ENCODE peak calls at places on chromosome 14, in ten cellular contexts. D is A673; N is lower leg skin; H is nephron progenitor cell; A is HCT116; M is CD4-positive, alpha-beta T cell; F is CD8-positive, alpha-beta T cell; R is AG09319; S is foreskin fibroblast; T is GM23338. X is an unnamed sample.

GRCh38 chr14:67514650-67515385 is 18.3 kb upstream of the PLEKHH1 start:
- DNase-seq in M (peak), R (no peak), D (peak), N (peak), F (peak), T (peak), H (peak), S (no peak), A (no peak), X (peak)

GRCh38 chr14:93897476-93897845 is 29.7 kb upstream of the FAM181A start:
- DNase-seq in M (no peak), A (no peak), R (no peak), T (no peak), H (no peak), D (no peak), N (no peak), F (no peak), S (no peak), X (no peak)

GRCh38 chr14:76919431-76919810 is 93.2 kb downstream of the LRRC74A start:
- DNase-seq in S (no peak), T (no peak), F (no peak), N (no peak), R (no peak), M (no peak), D (no peak), A (no peak), H (no peak), X (no peak)

GRCh38 chr14:23916446-23916845 is 37.1 kb upstream of the DHRS4 start:
- DNase-seq in N (no peak), R (no peak), S (no peak), M (no peak), T (no peak), D (no peak), F (no peak), H (no peak), A (no peak), X (no peak)

GRCh38 chr14:103690332-103690731 is 24.9 kb downstream of the XRCC3 start:
- DNase-seq in R (no peak), D (no peak), S (no peak), M (no peak), F (no peak), H (no peak), T (no peak), N (no peak), A (no peak), X (no peak)

GRCh38 chr14:55851961-55852360 is 266.2 kb upstream of the PELI2 start:
- DNase-seq in F (no peak), M (no peak), D (peak), R (no peak), T (no peak), H (no peak), N (no peak), A (no peak), S (no peak), X (no peak)

GRCh38 chr14:50410921-50411320 is 14.2 kb upstream of the CDKL1 start:
- DNase-seq in S (no peak), F (no peak), A (no peak), H (no peak), N (no peak), M (no peak), D (no peak), T (no peak), R (peak), X (no peak)

GRCh38 chr14:50964683-50965390 is 20.6 kb upstream of the PYGL start:
- DNase-seq in H (no peak), M (no peak), A (no peak), R (peak), T (no peak), D (peak), N (no peak), S (peak), F (no peak), X (no peak)

GRCh38 chr14:33457021-33457420 is 493.9 kb downstream of the EGLN3 start:
- DNase-seq in R (no peak), H (no peak), F (no peak), M (no peak), N (no peak), A (no peak), D (no peak), T (no peak), S (no peak), X (no peak)

DNA sequence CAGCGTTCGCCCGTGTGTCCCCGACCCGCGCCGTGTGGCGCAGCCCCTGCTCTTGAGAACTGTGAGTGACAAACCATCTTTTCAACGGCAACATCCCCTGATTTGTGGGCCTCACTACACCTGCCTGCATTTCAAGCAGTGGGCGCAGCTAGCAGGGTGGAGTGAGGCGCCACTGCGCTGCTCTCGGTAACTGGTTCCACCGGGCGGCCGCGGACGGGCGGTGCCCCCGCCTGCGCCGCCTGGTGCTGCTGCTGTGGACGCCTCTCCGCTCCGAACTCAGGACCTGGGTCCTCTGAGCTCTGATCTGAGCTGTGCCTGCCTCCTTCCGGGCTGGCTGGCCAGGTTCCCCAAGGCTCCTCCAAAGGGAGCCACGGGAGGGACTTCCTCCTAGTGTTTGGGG is 5.9 kb upstream of the DEGS2 start:
- DNase-seq in T (peak), H (peak), A (no peak), D (no peak), F (no peak), R (no peak), M (no peak), S (no peak), N (no peak), X (no peak)
- TF ChIP-seq CTCF in T (no peak), H (no peak), A (no peak), D (no peak), F (no peak), R (no peak), M (no peak), S (no peak), N (no peak), X (no peak)

DNA sequence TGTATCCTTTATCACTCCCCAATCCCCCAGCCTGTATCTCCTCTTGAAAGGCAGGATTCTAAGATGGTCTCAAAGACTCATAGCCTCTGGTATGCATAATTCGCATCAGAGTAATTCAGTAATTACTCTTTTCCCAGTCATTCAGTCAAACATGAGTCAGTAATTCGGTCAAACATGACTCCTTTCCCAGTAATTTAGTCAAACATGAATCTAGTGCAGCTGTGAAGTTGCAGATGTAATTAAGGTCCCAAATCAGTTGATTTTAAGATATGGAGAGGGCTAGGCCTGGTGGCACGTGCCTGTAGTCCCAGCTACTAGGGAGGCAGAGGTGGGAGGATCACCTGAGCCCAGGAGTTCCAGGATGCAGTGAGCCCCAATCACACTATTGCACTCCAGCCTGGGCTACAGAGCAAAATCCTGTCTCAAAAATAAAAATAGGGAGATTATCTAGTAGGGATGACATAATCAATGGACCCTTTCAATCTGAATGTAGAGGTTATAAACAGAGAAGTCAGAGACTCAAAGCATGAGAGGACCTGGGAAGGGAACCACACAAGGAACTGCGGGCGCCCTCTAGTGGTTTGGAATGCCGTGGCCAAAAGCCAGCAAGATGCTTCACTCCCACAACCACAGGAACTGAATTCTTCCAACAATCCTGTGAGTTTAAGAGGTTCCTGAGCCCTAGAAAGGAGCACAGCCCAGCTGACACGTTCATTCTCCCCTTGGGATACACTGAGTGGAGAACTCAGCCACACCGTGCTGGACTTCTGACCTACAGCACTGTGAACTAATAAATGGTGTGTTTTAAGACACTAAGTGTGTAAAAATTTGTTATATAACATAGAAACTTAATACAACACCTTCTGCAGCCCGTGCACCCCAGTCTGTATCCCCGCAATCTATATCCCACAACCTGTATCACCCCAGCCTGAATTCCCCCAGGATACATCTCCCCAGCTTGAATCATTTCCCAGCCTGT is 14.3 kb upstream of the ARMH4 start:
- DNase-seq in F (peak), H (peak), S (peak), A (peak), R (peak), M (peak), N (peak), D (peak), T (peak), X (peak)
- TF ChIP-seq CTCF in F (peak), H (peak), S (peak), A (peak), R (peak), M (peak), N (no peak), D (peak), T (peak), X (peak)

DNA sequence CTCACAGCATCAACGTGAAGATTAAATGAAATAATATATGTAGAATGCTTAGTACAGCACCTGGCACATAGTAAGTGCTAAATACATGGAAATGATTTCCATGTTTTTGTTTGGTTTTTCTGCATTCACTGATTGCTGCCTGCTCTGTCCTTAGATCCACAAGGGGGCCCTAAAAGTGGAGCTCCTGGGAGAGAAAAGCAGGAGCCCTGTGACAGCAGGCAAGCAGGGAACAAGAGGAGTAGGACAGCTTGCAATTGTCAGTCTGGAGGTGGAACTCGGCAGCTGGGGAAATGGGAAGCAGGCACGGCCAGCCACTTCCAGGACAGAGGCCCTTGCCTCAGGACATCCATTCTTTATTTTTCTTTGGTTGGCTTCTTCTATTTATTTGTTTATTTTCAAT is 292.9 kb downstream of the BMP4 start:
- DNase-seq in M (no peak), D (peak), A (peak), T (peak), N (no peak), S (peak), H (peak), F (no peak), R (no peak), X (peak)
- TF ChIP-seq CTCF in M (no peak), D (no peak), A (peak), T (peak), N (no peak), S (peak), H (peak), F (no peak), R (peak), X (peak)

DNA sequence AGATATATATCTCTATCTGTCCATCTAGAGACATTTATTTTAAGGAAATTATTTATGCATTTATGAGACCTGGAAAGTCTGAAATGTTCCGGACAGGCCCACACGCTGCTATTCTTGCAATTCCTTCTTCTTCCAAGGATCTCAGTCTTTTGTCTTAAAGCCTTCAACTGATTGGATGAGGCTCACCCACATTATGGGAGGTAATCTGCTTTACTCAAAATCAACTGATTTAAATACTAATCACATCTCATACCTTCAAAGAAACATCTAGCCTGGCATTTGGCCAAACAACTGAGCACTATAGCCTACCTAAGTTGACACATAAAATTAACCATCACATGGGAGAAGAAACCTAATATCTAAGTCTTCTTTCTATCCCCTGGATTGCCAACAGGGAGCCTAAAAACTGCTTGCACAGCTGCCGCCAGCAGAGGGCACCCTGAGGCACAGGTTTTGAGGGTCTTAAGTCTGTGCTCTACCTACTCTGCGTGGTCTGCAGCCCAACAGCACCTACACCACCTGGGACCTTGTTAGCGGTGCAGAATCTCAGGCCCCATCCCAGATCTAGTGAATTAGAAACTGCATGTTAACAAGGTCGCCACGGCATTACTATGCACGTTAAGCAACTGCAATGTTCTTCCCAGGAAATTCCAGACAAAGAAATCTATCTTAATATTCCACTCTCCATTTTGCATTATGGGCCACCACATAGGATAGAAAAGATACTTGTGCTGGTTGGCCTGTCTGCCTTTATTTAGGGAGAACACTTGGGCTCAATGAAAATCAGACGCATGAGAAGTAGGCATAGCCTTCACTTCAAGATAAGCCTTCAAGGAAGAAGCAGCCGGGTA is 249.7 kb downstream of the FOXG1 start:
- DNase-seq in T (peak), S (peak), F (no peak), H (peak), R (peak), A (no peak), D (peak), N (no peak), M (no peak), X (peak)
- TF ChIP-seq CTCF in T (peak), S (peak), F (no peak), H (peak), R (peak), A (peak), D (peak), N (no peak), M (no peak), X (peak)